ENCODE peak calls at places on chromosome 17, in four cellular contexts. U is aorta, Y is small intestine, W is right cardiac atrium. I is an unnamed sample.

GRCh38 chr17:2406903-2407790 is 6.3 kb upstream of the MNT start:
- DNase-seq in U (peak; percentile 90), Y (peak; percentile 99), W (peak; percentile 83), I (no peak)

GRCh38 chr17:58666858-58667267 is 25.0 kb downstream of the TEX14 start:
- DNase-seq in U (peak; percentile 83), Y (peak; percentile 81), W (peak; percentile 89), I (no peak)

GRCh38 chr17:43636446-43636845 is 25.3 kb downstream of the MEOX1 start:
- DNase-seq in U (no peak), Y (no peak), W (no peak), I (no peak)

GRCh38 chr17:36602030-36602737 is 801 bp downstream of the MRM1 start:
- DNase-seq in U (no peak), Y (peak; percentile 45), W (peak; percentile 60), I (no peak)

GRCh38 chr17:19460695-19461094 is 49.7 kb downstream of the RNF112 start:
- DNase-seq in U (no peak), Y (no peak), W (peak; percentile 68), I (no peak)

GRCh38 chr17:7217113-7217987 is 2.3 kb downstream of the DLG4 start:
- DNase-seq in U (no peak), Y (no peak), W (peak; percentile 82), I (no peak)

GRCh38 chr17:72376486-72377345 is 255.9 kb downstream of the SOX9 start:
- DNase-seq in U (no peak), Y (no peak), W (no peak), I (no peak)

GRCh38 chr17:35489944-35490343 is 41.4 kb upstream of the SLFN13 start:
- DNase-seq in U (no peak), Y (no peak), W (no peak), I (no peak)

GRCh38 chr17:74654742-74655141 is 31.2 kb upstream of the CD300E start:
- DNase-seq in U (no peak), Y (no peak), W (no peak), I (no peak)
- H3K27me3 ChIP-seq in U (no peaks in the 10 kb centered on the region), Y (peaks cover 9% of the 10 kb centered on the region), W (no peaks in the 10 kb centered on the region), I (no peaks in the 10 kb centered on the region)

GRCh38 chr17:76884995-76885896 is 17.0 kb downstream of the MGAT5B start:
- DNase-seq in U (no peak), Y (no peak), W (peak; percentile 37), I (no peak)
- H3K4me3 ChIP-seq in U (no peak overlapping the region), Y (no peak overlapping the region), W (no peak overlapping the region), I (no peak overlapping the region)

DNA sequence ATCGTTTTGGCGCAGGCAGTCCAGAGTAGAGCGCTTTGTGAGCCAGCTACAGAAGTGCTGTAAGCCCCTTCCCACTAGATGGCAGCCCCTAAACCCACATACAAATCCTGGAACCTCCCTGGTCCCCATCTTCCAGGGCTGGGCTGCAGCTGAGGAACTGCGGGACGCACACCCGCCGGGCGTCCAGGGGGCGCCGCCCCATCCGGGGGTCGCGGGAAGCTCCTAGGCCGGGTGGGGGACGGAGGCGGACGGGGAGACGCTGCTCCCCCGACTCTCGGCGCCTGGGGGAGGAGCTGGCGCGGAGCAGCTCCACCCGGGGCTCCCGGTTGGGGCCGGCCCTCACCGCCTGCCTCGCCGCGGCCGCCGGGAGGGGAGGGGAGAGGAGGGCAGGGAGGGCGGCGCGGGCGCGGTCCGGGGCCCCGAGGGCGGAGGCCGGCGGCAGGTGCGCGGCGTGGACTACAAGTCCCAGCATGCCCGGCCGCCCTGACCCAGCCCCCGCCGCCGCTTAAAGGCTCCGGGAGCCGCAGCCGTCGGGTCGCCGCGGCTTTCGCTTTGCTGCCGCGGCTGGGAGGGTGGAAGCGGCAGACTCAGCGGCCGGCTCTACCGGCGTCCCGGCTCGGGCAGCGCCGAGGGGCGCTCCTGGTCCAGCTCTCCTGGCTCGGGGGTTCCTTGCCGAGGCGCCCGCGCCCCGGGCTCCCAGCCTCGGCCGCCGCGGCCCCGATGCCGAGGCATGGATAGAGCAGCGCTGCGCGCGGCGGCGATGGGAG is at the start of gene KSR1:
- DNase-seq in U (peak; percentile 91), Y (peak; percentile 80), W (peak; percentile 90), I (peak; percentile 90)
- H3K27me3 ChIP-seq in U (no peaks in the 10 kb centered on the region), Y (no peaks in the 10 kb centered on the region), W (no peaks in the 10 kb centered on the region), I (no peaks in the 10 kb centered on the region)

GRCh38 chr17:17837966-17838962 is 1.5 kb upstream of the SREBF1 start:
- DNase-seq in U (no peak), Y (peak; percentile 61), W (peak; percentile 79), I (no peak)
- H3K4me3 ChIP-seq in U (no peak overlapping the region), Y (no peak overlapping the region), W (no peak overlapping the region), I (no peak overlapping the region)

GRCh38 chr17:49992933-49993422 is 2.0 kb downstream of the DLX3 start:
- DNase-seq in U (peak; percentile 51), Y (no peak), W (no peak), I (no peak)
- H3K27me3 ChIP-seq in U (no peaks in the 10 kb centered on the region), Y (peaks cover 59% of the 10 kb centered on the region), W (no peaks in the 10 kb centered on the region), I (peaks cover 9% of the 10 kb centered on the region)

DNA sequence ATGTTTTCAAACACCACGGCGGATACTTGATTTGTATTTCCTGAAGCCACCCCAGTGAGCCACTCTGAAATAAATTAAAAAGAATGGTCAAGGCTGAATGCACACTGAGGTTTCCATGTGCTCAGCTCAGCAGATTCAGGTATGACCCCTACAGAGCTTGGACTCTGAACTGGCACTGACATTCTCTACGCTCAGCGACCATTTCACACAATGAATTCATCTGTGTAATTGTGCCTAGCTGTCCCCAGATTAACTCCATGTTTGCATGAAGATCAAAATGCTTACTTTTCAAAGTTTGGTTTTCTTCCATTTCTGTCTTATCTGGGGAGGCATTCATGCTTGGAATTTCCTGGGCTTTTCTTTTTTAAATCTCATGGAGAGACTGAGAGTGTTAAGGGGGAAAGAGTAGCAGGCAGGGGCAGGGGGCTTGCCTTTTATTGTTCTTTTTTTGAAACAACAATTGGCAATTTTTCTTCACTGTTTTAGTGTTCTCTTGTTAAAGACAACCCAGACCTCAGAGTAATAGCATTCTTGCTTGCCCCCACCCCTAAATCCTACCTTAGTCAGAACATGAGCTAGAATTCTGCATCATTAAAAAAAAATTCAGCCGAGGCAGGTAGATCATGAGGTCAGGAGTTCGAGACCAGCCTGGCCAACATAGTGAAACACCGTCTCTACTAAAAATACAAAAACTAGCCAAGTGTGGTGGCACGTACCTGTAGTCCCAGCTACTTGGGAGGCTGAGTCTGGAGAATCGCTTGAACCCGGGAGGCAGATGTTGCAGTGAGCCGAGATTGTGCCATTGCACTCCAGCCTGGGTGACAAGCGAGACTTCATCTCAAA is 85.5 kb upstream of the HNF1B start:
- DNase-seq in U (no peak), Y (no peak), W (no peak), I (peak; percentile 61)
- H3K4me3 ChIP-seq in U (no peak overlapping the region), Y (no peak overlapping the region), W (no peak overlapping the region), I (no peak overlapping the region)

GRCh38 chr17:79114455-79115301 is 40.1 kb downstream of the ENGASE start:
- DNase-seq in U (no peak), Y (peak; percentile 61), W (peak; percentile 84), I (no peak)
- H3K27me3 ChIP-seq in U (no peaks in the 10 kb centered on the region), Y (no peaks in the 10 kb centered on the region), W (no peaks in the 10 kb centered on the region), I (peaks cover 3% of the 10 kb centered on the region)

GRCh38 chr17:76700627-76701470 is 9.9 kb downstream of the MXRA7 start:
- DNase-seq in U (peak; percentile 88), Y (no peak), W (peak; percentile 87), I (no peak)

GRCh38 chr17:76697702-76698465 is 12.9 kb downstream of the MXRA7 start:
- DNase-seq in U (no peak), Y (no peak), W (peak; percentile 83), I (no peak)

GRCh38 chr17:76701471-76701967 is 9.2 kb downstream of the MXRA7 start:
- DNase-seq in U (no peak), Y (no peak), W (no peak), I (no peak)

GRCh38 chr17:76702941-76703637 is 7.7 kb downstream of the MXRA7 start:
- DNase-seq in U (no peak), Y (no peak), W (peak; percentile 33), I (no peak)

GRCh38 chr17:76700290-76700626 is 10.5 kb downstream of the MXRA7 start:
- DNase-seq in U (no peak), Y (no peak), W (no peak), I (no peak)
- H3K4me3 ChIP-seq in U (no peak overlapping the region), Y (no peak overlapping the region), W (peak overlapping the region; percentile 25), I (no peak overlapping the region)

I was measured in GM06990.